ENCODE peak calls at places on chromosomes 2 and 18, in ten cellular contexts. R, U, D, K, L, H, S, P, J and C are unnamed samples.

GRCh38 chr2:1743396-1744150 is 742 bp downstream of the PXDN start:
- DNase-seq in D (peak), J (no peak), L (no peak), P (peak), R (peak), S (no peak), U (peak), H (peak), K (no peak), C (peak)

GRCh38 chr2:152418688-152419087 is 83.7 kb downstream of the FMNL2 start:
- DNase-seq in K (no peak), R (no peak), S (no peak), H (peak), L (no peak), D (no peak), P (no peak), J (peak), U (no peak), C (no peak)

GRCh38 chr2:145277922-145278321 is 758.0 kb upstream of the ZEB2 start:
- DNase-seq in S (no peak), K (no peak), D (no peak), P (peak), L (no peak), J (no peak), H (peak), U (no peak), R (no peak), C (no peak)

GRCh38 chr2:177772529-177772928 is 300.0 kb downstream of the PDE11A start:
- DNase-seq in S (no peak), U (peak), D (no peak), K (no peak), H (peak), L (no peak), J (no peak), R (no peak), P (peak), C (no peak)

GRCh38 chr2:65057391-65058052 is 1.3 kb downstream of the CEP68 start:
- DNase-seq in P (peak), H (peak), S (no peak), J (peak), R (no peak), U (peak), D (peak), L (no peak), K (peak), C (no peak)

GRCh38 chr2:148058641-148059040 is 37.8 kb downstream of the MBD5 start:
- DNase-seq in P (peak), H (peak), L (no peak), K (no peak), R (no peak), J (no peak), D (no peak), U (no peak), S (no peak), C (no peak)

GRCh38 chr2:236163483-236164200 is 4.5 kb downstream of the GBX2 start:
- DNase-seq in R (no peak), D (peak), P (no peak), H (no peak), U (no peak), S (no peak), K (no peak), L (no peak), J (no peak), C (peak)

GRCh38 chr2:9165625-9166024 is 41.0 kb upstream of the ASAP2 start:
- DNase-seq in R (no peak), P (peak), H (peak), S (no peak), U (no peak), D (no peak), J (no peak), L (no peak), K (no peak), C (no peak)

GRCh38 chr18:48862116-48862515 is 88.6 kb downstream of the SMAD7 start:
- DNase-seq in D (no peak), R (no peak), K (no peak), L (no peak), J (no peak), S (no peak), U (no peak), H (no peak), P (no peak), C (peak)

GRCh38 chr2:234146087-234146826 is 95.8 kb downstream of the SPP2 start:
- DNase-seq in U (peak), J (peak), S (no peak), H (peak), P (peak), L (no peak), R (no peak), K (peak), D (no peak), C (no peak)

GRCh38 chr18:73664896-73665295 is 482.7 kb downstream of the FBXO15 start:
- DNase-seq in U (no peak), R (no peak), P (no peak), H (no peak), J (no peak), K (no peak), D (no peak), L (no peak), S (no peak), C (no peak)

GRCh38 chr2:174952607-174953006 is 52.6 kb downstream of the CHN1 start:
- DNase-seq in S (no peak), U (peak), P (peak), H (peak), L (no peak), J (peak), K (peak), R (no peak), D (no peak), C (no peak)

GRCh38 chr2:42029639-42030195 is 18.1 kb upstream of the PKDCC start:
- DNase-seq in K (no peak), S (no peak), U (no peak), P (no peak), L (no peak), R (no peak), D (no peak), J (no peak), H (no peak), C (no peak)

GRCh38 chr18:12393998-12394397 is 13.7 kb upstream of the PRELID3A start:
- DNase-seq in J (no peak), D (no peak), S (no peak), P (no peak), L (no peak), R (no peak), H (no peak), K (no peak), U (peak), C (peak)

GRCh38 chr2:203534486-203535077 is 519 bp downstream of the RAPH1 start:
- DNase-seq in J (no peak), L (no peak), P (no peak), H (no peak), K (peak), U (peak), S (peak), R (no peak), D (peak), C (peak)

GRCh38 chr2:88865801-88866353 is 174.4 kb downstream of the RPIA start:
- DNase-seq in L (no peak), J (no peak), R (no peak), U (no peak), D (no peak), K (no peak), S (no peak), P (no peak), H (no peak), C (no peak)

GRCh38 chr18:61738488-61738887 is 154.3 kb downstream of the RNF152 start:
- DNase-seq in D (no peak), U (no peak), J (peak), P (peak), S (no peak), L (no peak), H (peak), R (no peak), K (no peak), C (no peak)

GRCh38 chr2:133885847-133886246 is 317.6 kb upstream of the NCKAP5 start:
- DNase-seq in R (no peak), H (peak), U (no peak), J (no peak), K (no peak), P (no peak), L (no peak), S (no peak), D (peak), C (no peak)